ENCODE peak calls at places on chromosomes 7 and 10, in four cellular contexts. U is K562, X is HepG2, T is SK-N-SH. B is an unnamed sample.

GRCh38 chr7:153258686-153259085 is 499.1 kb downstream of the ACTR3B start:
- DNase-seq in X (no peak), T (no peak), U (no peak), B (no peak)

GRCh38 chr10:79053481-79054202 is 15.1 kb upstream of the ZMIZ1 start:
- DNase-seq in T (no peak), U (no peak), X (no peak), B (no peak)

GRCh38 chr10:110733256-110733952 is 89.3 kb downstream of the RBM20 start:
- DNase-seq in U (no peak), T (no peak), X (no peak), B (no peak)

GRCh38 chr10:122099562-122099961 is 110.6 kb downstream of the TACC2 start:
- DNase-seq in T (no peak), X (no peak), U (no peak), B (no peak)

GRCh38 chr10:11002916-11003315 is 14.8 kb upstream of the CELF2 start:
- DNase-seq in X (no peak), T (no peak), U (no peak), B (no peak)

GRCh38 chr10:71223365-71224058 is 11.1 kb downstream of the UNC5B start:
- DNase-seq in T (peak), X (no peak), U (no peak), B (no peak)

GRCh38 chr10:7320072-7320471 is 90.8 kb downstream of the SFMBT2 start:
- DNase-seq in U (no peak), T (no peak), X (no peak), B (no peak)

GRCh38 chr7:98352621-98353020 is 48.3 kb downstream of the BAIAP2L1 start:
- DNase-seq in U (no peak), T (no peak), X (no peak), B (no peak)

GRCh38 chr10:102358717-102359382 is 36.7 kb upstream of the NFKB2 start:
- DNase-seq in X (no peak), T (no peak), U (no peak), B (no peak)

DNA sequence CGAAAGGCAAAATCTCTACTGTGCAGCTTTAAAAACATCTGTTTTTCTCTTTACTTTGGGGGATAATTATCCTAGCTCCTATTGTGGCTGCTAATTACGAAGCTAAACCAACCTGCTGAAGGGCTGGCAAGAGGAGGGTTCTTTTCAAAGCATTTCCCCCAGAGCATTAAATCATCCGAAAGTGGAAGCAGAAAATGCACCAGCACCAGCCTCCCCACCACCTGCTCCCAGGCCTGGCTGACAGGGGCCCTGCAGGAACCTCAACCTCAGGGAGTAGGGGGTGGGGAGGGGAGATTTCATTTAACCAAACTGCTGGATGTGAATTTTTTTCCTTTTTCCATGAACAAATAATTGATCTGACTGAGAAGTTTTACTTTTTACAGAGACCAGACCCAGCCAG is 56.3 kb upstream of the CHST15 start:
- DNase-seq in T (peak), U (no peak), X (no peak), B (peak)
- TF ChIP-seq YY1 in T (no peak), U (no peak), X (no peak), B (no peak)

GRCh38 chr10:27801171-27801785 is 55.7 kb upstream of the MKX start:
- DNase-seq in T (no peak), U (no peak), X (no peak), B (no peak)
- TF ChIP-seq ZBTB33 in T (no peak), U (no peak), X (no peak), B (no peak)

GRCh38 chr10:89466599-89467035 is 52.2 kb downstream of the IFIT5 start:
- DNase-seq in U (no peak), T (peak), X (peak), B (no peak)

GRCh38 chr10:89471110-89471814 is 56.9 kb downstream of the IFIT5 start:
- DNase-seq in U (no peak), X (no peak), T (no peak), B (no peak)

GRCh38 chr10:89469517-89469916 is 55.1 kb downstream of the IFIT5 start:
- DNase-seq in X (no peak), U (no peak), T (no peak), B (no peak)

GRCh38 chr10:89470628-89471027 is 56.3 kb downstream of the IFIT5 start:
- DNase-seq in U (no peak), T (no peak), X (no peak), B (no peak)

DNA sequence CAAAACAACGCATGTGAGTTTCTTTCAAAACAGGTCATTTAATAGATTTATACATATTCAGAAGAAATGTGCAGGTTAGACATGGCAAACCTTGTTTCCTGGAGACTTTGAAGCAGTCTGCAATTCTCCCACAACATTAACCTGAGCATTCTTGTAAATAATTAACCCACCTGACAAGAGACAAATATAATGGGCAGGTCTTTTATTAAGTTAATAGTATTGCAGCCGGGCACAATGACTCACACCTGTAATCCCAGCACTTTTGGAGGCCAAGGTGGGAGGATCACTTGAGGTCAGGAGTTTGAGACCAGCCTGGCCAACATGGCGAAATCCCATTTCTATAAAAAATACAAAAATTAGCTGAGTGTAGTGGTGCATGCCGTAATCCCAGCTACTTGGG is 54.3 kb downstream of the IFIT5 start:
- DNase-seq in T (no peak), U (no peak), X (no peak), B (no peak)
- TF ChIP-seq CHD2 in T (no peak), U (no peak), X (no peak), B (no peak)

GRCh38 chr10:52563361-52563760 is 209.2 kb downstream of the MBL2 start:
- DNase-seq in U (no peak), X (no peak), T (no peak), B (no peak)
- TF ChIP-seq YY1 in U (no peak), X (no peak), T (no peak), B (no peak)

GRCh38 chr7:32227746-32228145 is 157.5 kb upstream of the PDE1C start:
- DNase-seq in U (no peak), X (no peak), T (no peak), B (no peak)
- TF ChIP-seq ZBTB33 in U (no peak), X (no peak), T (no peak), B (no peak)

GRCh38 chr7:106813705-106814305 is 51.3 kb upstream of the PIK3CG start:
- DNase-seq in X (no peak), U (no peak), T (no peak), B (no peak)
- TF ChIP-seq CHD2 in X (no peak), U (no peak), T (no peak), B (no peak)

DNA sequence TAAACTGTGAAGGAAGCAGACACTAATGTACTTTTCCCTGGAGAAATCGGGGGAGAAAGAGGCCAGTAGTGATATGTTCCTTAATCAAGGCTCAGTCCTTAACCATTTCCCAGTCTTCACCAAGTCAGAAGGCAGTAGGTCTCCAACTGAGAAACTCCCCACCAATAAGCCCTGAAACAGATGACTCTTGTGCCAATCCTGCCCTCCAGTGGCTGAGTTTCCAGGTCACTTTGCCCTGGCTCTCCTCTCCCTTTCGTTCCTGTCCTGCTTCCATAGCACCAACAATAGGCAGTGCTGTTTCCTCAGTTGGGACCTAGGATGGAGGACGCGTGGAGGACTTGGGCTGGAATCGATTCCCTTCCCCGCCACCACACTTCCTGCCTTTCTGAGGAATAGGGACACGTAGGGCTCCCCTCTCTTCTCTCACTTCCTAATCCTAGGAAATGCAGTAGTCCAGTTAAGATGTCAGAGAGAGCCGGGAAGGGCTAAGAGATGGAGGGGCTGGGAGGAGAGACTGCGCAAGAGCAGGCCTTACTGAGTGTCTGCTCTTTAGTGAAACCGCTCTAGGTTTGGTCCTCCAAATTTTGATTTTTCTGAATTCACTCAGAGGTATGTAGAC is 23.4 kb downstream of the ATOH7 start:
- DNase-seq in U (peak), T (peak), X (peak), B (peak)
- TF ChIP-seq YY1 in U (no peak), T (no peak), X (no peak), B (no peak)

GRCh38 chr7:55526329-55526728 is 46.0 kb downstream of the VOPP1 start:
- DNase-seq in X (no peak), T (no peak), U (no peak), B (no peak)

GRCh38 chr7:55523366-55523765 is 48.9 kb downstream of the VOPP1 start:
- DNase-seq in U (no peak), X (no peak), T (no peak), B (no peak)

GRCh38 chr7:55524558-55525310 is 47.6 kb downstream of the VOPP1 start:
- DNase-seq in U (no peak), T (no peak), X (no peak), B (no peak)

GRCh38 chr7:55527314-55527713 is 45.0 kb downstream of the VOPP1 start:
- DNase-seq in X (no peak), T (no peak), U (no peak), B (no peak)

DNA sequence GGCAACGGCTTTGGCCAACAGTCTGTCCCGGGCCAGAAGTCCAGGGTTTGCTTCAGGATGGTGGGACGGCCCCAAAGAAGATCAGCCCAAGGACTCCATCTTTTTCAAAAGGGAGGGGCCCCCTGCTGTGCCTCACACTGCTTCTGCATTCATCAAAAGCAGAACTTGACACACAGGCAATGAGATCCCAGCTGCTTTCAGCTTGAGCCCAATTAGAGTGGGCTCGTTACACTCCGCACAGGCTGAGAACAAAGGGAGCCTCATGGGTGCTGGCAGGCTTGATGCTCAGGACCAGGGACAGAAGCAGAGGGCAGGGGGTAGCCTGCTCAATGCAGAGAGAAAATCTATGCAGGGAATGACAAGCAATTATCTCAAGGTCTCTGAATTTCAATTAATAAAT is 45.5 kb downstream of the VOPP1 start:
- DNase-seq in T (no peak), U (no peak), X (no peak), B (no peak)
- TF ChIP-seq ZBTB33 in T (no peak), U (no peak), X (no peak), B (no peak)

GRCh38 chr10:69375307-69376151 is 41.2 kb downstream of the TACR2 start:
- DNase-seq in T (no peak), X (no peak), U (peak), B (no peak)
- TF ChIP-seq CHD2 in T (no peak), X (no peak), U (no peak), B (no peak)